ENCODE peak calls at places on chromosomes 6 and 20, in five cellular contexts. B is GM20000; G is activated CD4-positive, alpha-beta T cell treated with anti-CD3 and anti-CD28 coated beads, Interleukin-2, amount 50 U/mL, for 1 hour; Q is left lung; J is OCI-LY7. M is an unnamed sample.

GRCh38 chr20:57947421-57948176 is 237.8 kb upstream of the PMEPA1 start:
- DNase-seq in B (no peak), G (no peak), Q (no peak), J (no peak), M (no peak)

GRCh38 chr20:62557425-62557824 is 81.6 kb upstream of the GATA5 start:
- DNase-seq in B (no peak), G (no peak), Q (no peak), J (no peak), M (no peak)

GRCh38 chr6:56046576-56046975 is 171.2 kb upstream of the BMP5 start:
- DNase-seq in B (no peak), G (no peak), Q (peak), J (no peak), M (no peak)

GRCh38 chr6:7974932-7975763 is 64.6 kb upstream of the TXNDC5 start:
- DNase-seq in B (no peak), G (no peak), Q (no peak), J (no peak), M (no peak)

GRCh38 chr6:6913346-6913745 is 194.4 kb upstream of the RREB1 start:
- DNase-seq in B (no peak), G (no peak), Q (no peak), J (no peak), M (no peak)

GRCh38 chr6:113672691-113673149 is 184.4 kb upstream of the MARCKS start:
- DNase-seq in B (no peak), G (no peak), Q (peak), J (no peak), M (no peak)

GRCh38 chr6:46925563-46926253 is 4.0 kb upstream of the ADGRF5 start:
- DNase-seq in B (no peak), G (no peak), Q (no peak), J (no peak), M (no peak)

GRCh38 chr6:170260686-170261085 is 30.2 kb downstream of the DLL1 start:
- DNase-seq in B (no peak), G (no peak), Q (peak), J (peak), M (no peak)

GRCh38 chr6:129498556-129498940 is 211.4 kb downstream of the ARHGAP18 start:
- DNase-seq in B (no peak), G (no peak), Q (no peak), J (no peak), M (no peak)

GRCh38 chr20:12827796-12828406 is 180.9 kb upstream of the SPTLC3 start:
- DNase-seq in B (no peak), G (no peak), Q (no peak), J (no peak), M (no peak)

GRCh38 chr20:3092611-3093379 is 8.3 kb upstream of the AVP start:
- DNase-seq in B (peak), G (peak), Q (peak), J (no peak), M (no peak)

GRCh38 chr20:38723069-38723981 is 961 bp upstream of the SLC32A1 start:
- DNase-seq in B (peak), G (no peak), Q (no peak), J (no peak), M (no peak)

M was measured in type B pancreatic cell.